ENCODE peak calls at places on chromosomes 7 and 10, in ten cellular contexts. One of them, this sample, is unnamed.

GRCh38 chr10:72162978-72163377 is 52.8 kb upstream of the ANAPC16 start:
- DNase-seq in suprapubic skin: no peak
- DNase-seq in A549: no peak
- DNase-seq in HepG2: no peak
- DNase-seq in stomach: no peak
- DNase-seq in sigmoid colon: no peak
- DNase-seq in transverse colon: no peak
- DNase-seq in esophagus muscularis mucosa: no peak
- DNase-seq in K562: no peak
- DNase-seq in H1: no peak
- DNase-seq in this sample: no peak

GRCh38 chr10:22824520-22824919 is 103.3 kb upstream of the ARMC3 start:
- DNase-seq in suprapubic skin: no peak
- DNase-seq in A549: no peak
- DNase-seq in HepG2: no peak
- DNase-seq in stomach: no peak
- DNase-seq in sigmoid colon: no peak
- DNase-seq in transverse colon: no peak
- DNase-seq in esophagus muscularis mucosa: no peak
- DNase-seq in K562: no peak
- DNase-seq in H1: no peak
- DNase-seq in this sample: no peak

GRCh38 chr10:11176746-11177145 is 159.1 kb downstream of the CELF2 start:
- DNase-seq in suprapubic skin: no peak
- DNase-seq in A549: no peak
- DNase-seq in HepG2: no peak
- DNase-seq in stomach: no peak
- DNase-seq in sigmoid colon: no peak
- DNase-seq in transverse colon: peak
- DNase-seq in esophagus muscularis mucosa: no peak
- DNase-seq in K562: no peak
- DNase-seq in H1: no peak
- DNase-seq in this sample: no peak

GRCh38 chr7:101160917-101161316 is 4.5 kb downstream of the VGF start:
- DNase-seq in suprapubic skin: no peak
- DNase-seq in A549: no peak
- DNase-seq in HepG2: no peak
- DNase-seq in stomach: no peak
- DNase-seq in sigmoid colon: no peak
- DNase-seq in transverse colon: no peak
- DNase-seq in esophagus muscularis mucosa: no peak
- DNase-seq in K562: no peak
- DNase-seq in H1: no peak
- DNase-seq in this sample: no peak

GRCh38 chr10:124329941-124330340 is 88.8 kb downstream of the OAT start:
- DNase-seq in suprapubic skin: no peak
- DNase-seq in A549: no peak
- DNase-seq in HepG2: no peak
- DNase-seq in stomach: peak
- DNase-seq in sigmoid colon: no peak
- DNase-seq in transverse colon: no peak
- DNase-seq in esophagus muscularis mucosa: no peak
- DNase-seq in K562: no peak
- DNase-seq in H1: peak
- DNase-seq in this sample: no peak

GRCh38 chr7:138127996-138128395 is 51.7 kb downstream of the AKR1D1 start:
- DNase-seq in suprapubic skin: no peak
- DNase-seq in A549: no peak
- DNase-seq in HepG2: no peak
- DNase-seq in stomach: no peak
- DNase-seq in sigmoid colon: no peak
- DNase-seq in transverse colon: no peak
- DNase-seq in esophagus muscularis mucosa: no peak
- DNase-seq in K562: no peak
- DNase-seq in H1: no peak
- DNase-seq in this sample: no peak

GRCh38 chr10:35203744-35204143 is 77.1 kb downstream of the CREM start:
- DNase-seq in suprapubic skin: no peak
- DNase-seq in A549: no peak
- DNase-seq in HepG2: peak
- DNase-seq in stomach: no peak
- DNase-seq in sigmoid colon: no peak
- DNase-seq in transverse colon: no peak
- DNase-seq in esophagus muscularis mucosa: no peak
- DNase-seq in K562: no peak
- DNase-seq in H1: no peak
- DNase-seq in this sample: no peak

GRCh38 chr7:29204491-29205281 is 10.1 kb downstream of the CHN2 start:
- DNase-seq in suprapubic skin: no peak
- DNase-seq in A549: no peak
- DNase-seq in HepG2: peak
- DNase-seq in stomach: no peak
- DNase-seq in sigmoid colon: no peak
- DNase-seq in transverse colon: no peak
- DNase-seq in esophagus muscularis mucosa: no peak
- DNase-seq in K562: no peak
- DNase-seq in H1: no peak
- DNase-seq in this sample: no peak

GRCh38 chr7:556427-556826 is 36.8 kb upstream of the PDGFA start:
- DNase-seq in suprapubic skin: no peak
- DNase-seq in A549: no peak
- DNase-seq in HepG2: no peak
- DNase-seq in stomach: no peak
- DNase-seq in sigmoid colon: no peak
- DNase-seq in transverse colon: no peak
- DNase-seq in esophagus muscularis mucosa: no peak
- DNase-seq in K562: no peak
- DNase-seq in H1: no peak
- DNase-seq in this sample: no peak

GRCh38 chr7:30706865-30707264 is 24.6 kb upstream of the CRHR2 start:
- DNase-seq in suprapubic skin: no peak
- DNase-seq in A549: no peak
- DNase-seq in HepG2: no peak
- DNase-seq in stomach: no peak
- DNase-seq in sigmoid colon: no peak
- DNase-seq in transverse colon: no peak
- DNase-seq in esophagus muscularis mucosa: no peak
- DNase-seq in K562: no peak
- DNase-seq in H1: no peak
- DNase-seq in this sample: no peak

GRCh38 chr10:70132098-70133029 is at the start of gene AIFM2:
- DNase-seq in suprapubic skin: peak
- DNase-seq in A549: peak
- DNase-seq in HepG2: peak
- DNase-seq in stomach: peak
- DNase-seq in sigmoid colon: peak
- DNase-seq in transverse colon: peak
- DNase-seq in esophagus muscularis mucosa: no peak
- DNase-seq in K562: peak
- DNase-seq in H1: peak
- DNase-seq in this sample: peak

GRCh38 chr10:74432841-74433594 is 282.0 kb downstream of the ADK start:
- DNase-seq in suprapubic skin: no peak
- DNase-seq in A549: peak
- DNase-seq in HepG2: no peak
- DNase-seq in stomach: no peak
- DNase-seq in sigmoid colon: no peak
- DNase-seq in transverse colon: no peak
- DNase-seq in esophagus muscularis mucosa: no peak
- DNase-seq in K562: peak
- DNase-seq in H1: no peak
- DNase-seq in this sample: no peak

GRCh38 chr10:66550351-66550750 is 375.5 kb upstream of the LRRTM3 start:
- DNase-seq in suprapubic skin: no peak
- DNase-seq in A549: no peak
- DNase-seq in HepG2: no peak
- DNase-seq in stomach: no peak
- DNase-seq in sigmoid colon: no peak
- DNase-seq in transverse colon: no peak
- DNase-seq in esophagus muscularis mucosa: no peak
- DNase-seq in K562: no peak
- DNase-seq in H1: no peak
- DNase-seq in this sample: no peak

GRCh38 chr7:24601600-24601999 is 28.3 kb downstream of the PALS2 start:
- DNase-seq in suprapubic skin: no peak
- DNase-seq in A549: no peak
- DNase-seq in HepG2: no peak
- DNase-seq in stomach: no peak
- DNase-seq in sigmoid colon: no peak
- DNase-seq in transverse colon: no peak
- DNase-seq in esophagus muscularis mucosa: no peak
- DNase-seq in K562: no peak
- DNase-seq in H1: no peak
- DNase-seq in this sample: no peak

GRCh38 chr10:45809829-45810228 is 37.5 kb downstream of the AGAP4 start:
- DNase-seq in suprapubic skin: no peak
- DNase-seq in A549: peak
- DNase-seq in HepG2: no peak
- DNase-seq in stomach: no peak
- DNase-seq in sigmoid colon: no peak
- DNase-seq in transverse colon: no peak
- DNase-seq in esophagus muscularis mucosa: no peak
- DNase-seq in K562: no peak
- DNase-seq in H1: no peak
- DNase-seq in this sample: no peak

GRCh38 chr10:132434405-132435005 is 37.5 kb downstream of the PWWP2B start:
- DNase-seq in suprapubic skin: no peak
- DNase-seq in A549: peak
- DNase-seq in HepG2: no peak
- DNase-seq in stomach: no peak
- DNase-seq in sigmoid colon: no peak
- DNase-seq in transverse colon: no peak
- DNase-seq in esophagus muscularis mucosa: no peak
- DNase-seq in K562: peak
- DNase-seq in H1: no peak
- DNase-seq in this sample: no peak

GRCh38 chr10:88110355-88110754 is 246.9 kb downstream of the PTEN start:
- DNase-seq in suprapubic skin: no peak
- DNase-seq in A549: peak
- DNase-seq in HepG2: no peak
- DNase-seq in stomach: no peak
- DNase-seq in sigmoid colon: no peak
- DNase-seq in transverse colon: no peak
- DNase-seq in esophagus muscularis mucosa: peak
- DNase-seq in K562: no peak
- DNase-seq in H1: no peak
- DNase-seq in this sample: no peak

GRCh38 chr10:116742367-116743265 is at the start of gene HSPA12A:
- DNase-seq in suprapubic skin: no peak
- DNase-seq in A549: peak
- DNase-seq in HepG2: no peak
- DNase-seq in stomach: peak
- DNase-seq in sigmoid colon: peak
- DNase-seq in transverse colon: peak
- DNase-seq in esophagus muscularis mucosa: peak
- DNase-seq in K562: peak
- DNase-seq in H1: peak
- DNase-seq in this sample: peak
- TF ChIP-seq POLR2A in suprapubic skin: peak
- TF ChIP-seq POLR2A in A549: peak
- TF ChIP-seq POLR2A in HepG2: peak
- TF ChIP-seq POLR2A in stomach: no peak
- TF ChIP-seq POLR2A in sigmoid colon: no peak
- TF ChIP-seq POLR2A in transverse colon: peak
- TF ChIP-seq POLR2A in esophagus muscularis mucosa: peak
- TF ChIP-seq POLR2A in K562: no peak
- TF ChIP-seq POLR2A in H1: no peak
- TF ChIP-seq POLR2A in this sample: peak

GRCh38 chr10:30431435-30431911 is 2.5 kb upstream of the MAP3K8 start:
- DNase-seq in suprapubic skin: no peak
- DNase-seq in A549: peak
- DNase-seq in HepG2: no peak
- DNase-seq in stomach: peak
- DNase-seq in sigmoid colon: no peak
- DNase-seq in transverse colon: peak
- DNase-seq in esophagus muscularis mucosa: no peak
- DNase-seq in K562: peak
- DNase-seq in H1: no peak
- DNase-seq in this sample: peak

GRCh38 chr10:30433286-30433778 is 652 bp upstream of the MAP3K8 start:
- DNase-seq in suprapubic skin: peak
- DNase-seq in A549: peak
- DNase-seq in HepG2: peak
- DNase-seq in stomach: peak
- DNase-seq in sigmoid colon: peak
- DNase-seq in transverse colon: peak
- DNase-seq in esophagus muscularis mucosa: peak
- DNase-seq in K562: peak
- DNase-seq in H1: peak
- DNase-seq in this sample: peak

GRCh38 chr10:30433779-30434272 is at the start of gene MAP3K8:
- DNase-seq in suprapubic skin: peak
- DNase-seq in A549: peak
- DNase-seq in HepG2: peak
- DNase-seq in stomach: peak
- DNase-seq in sigmoid colon: peak
- DNase-seq in transverse colon: peak
- DNase-seq in esophagus muscularis mucosa: peak
- DNase-seq in K562: peak
- DNase-seq in H1: peak
- DNase-seq in this sample: peak

GRCh38 chr10:30432631-30433285 is 1.2 kb upstream of the MAP3K8 start:
- DNase-seq in suprapubic skin: no peak
- DNase-seq in A549: peak
- DNase-seq in HepG2: no peak
- DNase-seq in stomach: no peak
- DNase-seq in sigmoid colon: peak
- DNase-seq in transverse colon: peak
- DNase-seq in esophagus muscularis mucosa: no peak
- DNase-seq in K562: peak
- DNase-seq in H1: no peak
- DNase-seq in this sample: no peak

GRCh38 chr10:30430544-30431298 is 3.3 kb upstream of the MAP3K8 start:
- DNase-seq in suprapubic skin: no peak
- DNase-seq in A549: no peak
- DNase-seq in HepG2: no peak
- DNase-seq in stomach: no peak
- DNase-seq in sigmoid colon: no peak
- DNase-seq in transverse colon: no peak
- DNase-seq in esophagus muscularis mucosa: no peak
- DNase-seq in K562: no peak
- DNase-seq in H1: no peak
- DNase-seq in this sample: no peak
- H3K4me3 ChIP-seq in suprapubic skin: no peak
- H3K4me3 ChIP-seq in A549: no peak
- H3K4me3 ChIP-seq in HepG2: no peak
- H3K4me3 ChIP-seq in stomach: no peak
- H3K4me3 ChIP-seq in sigmoid colon: no peak
- H3K4me3 ChIP-seq in transverse colon: no peak
- H3K4me3 ChIP-seq in esophagus muscularis mucosa: no peak
- H3K4me3 ChIP-seq in K562: peak
- H3K4me3 ChIP-seq in H1: no peak
- H3K4me3 ChIP-seq in this sample: peak

GRCh38 chr10:29142516-29143314 is 146.2 kb upstream of the LYZL1 start:
- DNase-seq in suprapubic skin: no peak
- DNase-seq in A549: no peak
- DNase-seq in HepG2: no peak
- DNase-seq in stomach: no peak
- DNase-seq in sigmoid colon: no peak
- DNase-seq in transverse colon: no peak
- DNase-seq in esophagus muscularis mucosa: no peak
- DNase-seq in K562: peak
- DNase-seq in H1: peak
- DNase-seq in this sample: no peak
- TF ChIP-seq EP300 in suprapubic skin: no peak
- TF ChIP-seq EP300 in A549: no peak
- TF ChIP-seq EP300 in HepG2: no peak
- TF ChIP-seq EP300 in stomach: no peak
- TF ChIP-seq EP300 in sigmoid colon: no peak
- TF ChIP-seq EP300 in transverse colon: no peak
- TF ChIP-seq EP300 in esophagus muscularis mucosa: no peak
- TF ChIP-seq EP300 in K562: no peak
- TF ChIP-seq EP300 in H1: no peak
- TF ChIP-seq EP300 in this sample: no peak

GRCh38 chr10:18665079-18665478 is 5.8 kb downstream of the ARL5B start:
- DNase-seq in suprapubic skin: no peak
- DNase-seq in A549: no peak
- DNase-seq in HepG2: no peak
- DNase-seq in stomach: no peak
- DNase-seq in sigmoid colon: no peak
- DNase-seq in transverse colon: no peak
- DNase-seq in esophagus muscularis mucosa: no peak
- DNase-seq in K562: no peak
- DNase-seq in H1: no peak
- DNase-seq in this sample: no peak
- TF ChIP-seq POLR2A in suprapubic skin: no peak
- TF ChIP-seq POLR2A in A549: no peak
- TF ChIP-seq POLR2A in HepG2: no peak
- TF ChIP-seq POLR2A in stomach: no peak
- TF ChIP-seq POLR2A in sigmoid colon: no peak
- TF ChIP-seq POLR2A in transverse colon: no peak
- TF ChIP-seq POLR2A in esophagus muscularis mucosa: no peak
- TF ChIP-seq POLR2A in K562: no peak
- TF ChIP-seq POLR2A in H1: no peak
- TF ChIP-seq POLR2A in this sample: no peak